ENCODE peak calls at places on chromosome 2, in seven cellular contexts. One of them, this sample, is unnamed.

GRCh38 chr2:23502096-23502495 is 117.1 kb downstream of the KLHL29 start:
- DNase-seq in iPS DF 6.9: no peak
- DNase-seq in midbrain: peak; percentile 55
- DNase-seq in A549: no peak
- DNase-seq in LNCaP clone FGC: no peak
- DNase-seq in activated CD8-positive, alpha-beta memory T cell treated with anti-CD3 and anti-CD28 coated beads, Interleukin-2, amount 50 U/mL, for 48 hours: no peak
- DNase-seq in HFF-Myc: no peak
- DNase-seq in this sample: no peak

GRCh38 chr2:30150786-30151185 is 4.0 kb downstream of the YPEL5 start:
- DNase-seq in iPS DF 6.9: no peak
- DNase-seq in midbrain: no peak
- DNase-seq in A549: no peak
- DNase-seq in LNCaP clone FGC: no peak
- DNase-seq in activated CD8-positive, alpha-beta memory T cell treated with anti-CD3 and anti-CD28 coated beads, Interleukin-2, amount 50 U/mL, for 48 hours: no peak
- DNase-seq in HFF-Myc: no peak
- DNase-seq in this sample: no peak

GRCh38 chr2:24451805-24452498 is 39.1 kb upstream of the NCOA1 start:
- DNase-seq in iPS DF 6.9: no peak
- DNase-seq in midbrain: no peak
- DNase-seq in A549: no peak
- DNase-seq in LNCaP clone FGC: no peak
- DNase-seq in activated CD8-positive, alpha-beta memory T cell treated with anti-CD3 and anti-CD28 coated beads, Interleukin-2, amount 50 U/mL, for 48 hours: no peak
- DNase-seq in HFF-Myc: no peak
- DNase-seq in this sample: no peak

GRCh38 chr2:237062585-237062984 is 23.1 kb upstream of the COPS8 start:
- DNase-seq in iPS DF 6.9: no peak
- DNase-seq in midbrain: no peak
- DNase-seq in A549: no peak
- DNase-seq in LNCaP clone FGC: no peak
- DNase-seq in activated CD8-positive, alpha-beta memory T cell treated with anti-CD3 and anti-CD28 coated beads, Interleukin-2, amount 50 U/mL, for 48 hours: no peak
- DNase-seq in HFF-Myc: no peak
- DNase-seq in this sample: no peak

GRCh38 chr2:76711490-76711889 is 810.7 kb downstream of the LRRTM4 start:
- DNase-seq in iPS DF 6.9: peak; percentile 13
- DNase-seq in midbrain: no peak
- DNase-seq in A549: no peak
- DNase-seq in LNCaP clone FGC: no peak
- DNase-seq in activated CD8-positive, alpha-beta memory T cell treated with anti-CD3 and anti-CD28 coated beads, Interleukin-2, amount 50 U/mL, for 48 hours: no peak
- DNase-seq in HFF-Myc: no peak
- DNase-seq in this sample: no peak

GRCh38 chr2:166862582-166863132 is 25.6 kb upstream of the XIRP2 start:
- DNase-seq in iPS DF 6.9: no peak
- DNase-seq in midbrain: no peak
- DNase-seq in A549: no peak
- DNase-seq in LNCaP clone FGC: no peak
- DNase-seq in activated CD8-positive, alpha-beta memory T cell treated with anti-CD3 and anti-CD28 coated beads, Interleukin-2, amount 50 U/mL, for 48 hours: no peak
- DNase-seq in HFF-Myc: no peak
- DNase-seq in this sample: no peak

GRCh38 chr2:102839668-102840388 is 78.0 kb downstream of the TMEM182 start:
- DNase-seq in iPS DF 6.9: peak; percentile 18
- DNase-seq in midbrain: peak; percentile 54
- DNase-seq in A549: peak; percentile 15
- DNase-seq in LNCaP clone FGC: no peak
- DNase-seq in activated CD8-positive, alpha-beta memory T cell treated with anti-CD3 and anti-CD28 coated beads, Interleukin-2, amount 50 U/mL, for 48 hours: peak; percentile 58
- DNase-seq in HFF-Myc: peak; percentile 27
- DNase-seq in this sample: no peak

GRCh38 chr2:183010112-183010511 is 28.1 kb downstream of the NCKAP1 start:
- DNase-seq in iPS DF 6.9: peak; percentile 47
- DNase-seq in midbrain: no peak
- DNase-seq in A549: no peak
- DNase-seq in LNCaP clone FGC: no peak
- DNase-seq in activated CD8-positive, alpha-beta memory T cell treated with anti-CD3 and anti-CD28 coated beads, Interleukin-2, amount 50 U/mL, for 48 hours: no peak
- DNase-seq in HFF-Myc: peak; percentile 47
- DNase-seq in this sample: no peak

This sample was measured in osteocyte.